ENCODE peak calls at places on chromosomes 1 and 21, in nine cellular contexts. Z is stimulated activated CD4-positive, alpha-beta T cell treated with anti-CD3 and anti-CD28 coated beads, Interleukin-1b, Interleukin-23, amount 100 ng/mL, for 24 hours; B is effector CD4-positive, alpha-beta T cell; L is AML-193; G is activated naive CD4-positive, alpha-beta T cell; O is anterior cingulate cortex; A is NCI-H2081; J is EH; P is NCI-H1930. H is an unnamed sample.

GRCh38 chr1:203573730-203574129 is 52.9 kb upstream of the ATP2B4 start:
- DNase-seq in G (no peak), P (no peak), L (no peak), O (no peak), J (no peak), B (no peak), A (no peak), Z (no peak), H (no peak)

GRCh38 chr1:113479713-113480676 is 89.7 kb downstream of the MAGI3 start:
- DNase-seq in B (no peak), O (no peak), G (no peak), P (no peak), A (no peak), Z (no peak), J (no peak), L (no peak), H (no peak)

GRCh38 chr1:16122916-16123315 is 33.0 kb downstream of the EPHA2 start:
- DNase-seq in O (no peak), Z (peak), L (peak), B (no peak), J (peak), G (no peak), P (no peak), A (no peak), H (no peak)

GRCh38 chr1:153465728-153466625 is 5.5 kb upstream of the S100A7 start:
- DNase-seq in P (no peak), B (peak), L (no peak), A (peak), Z (peak), O (no peak), J (peak), G (peak), H (no peak)

GRCh38 chr21:41650526-41651145 is 116.2 kb downstream of the RIPK4 start:
- DNase-seq in A (no peak), B (no peak), Z (no peak), J (no peak), L (no peak), G (no peak), P (no peak), O (no peak), H (no peak)

GRCh38 chr1:46477153-46477929 is 12.3 kb upstream of the DMBX1 start:
- DNase-seq in O (no peak), G (peak), L (peak), A (peak), B (peak), Z (peak), J (peak), P (no peak), H (no peak)

GRCh38 chr21:44845418-44846200 is 27.7 kb upstream of the SUMO3 start:
- DNase-seq in G (no peak), B (peak), J (peak), A (no peak), P (no peak), O (no peak), L (peak), Z (peak), H (peak)

GRCh38 chr1:159994896-159995295 is 36.9 kb downstream of the PIGM start:
- DNase-seq in L (no peak), P (no peak), J (no peak), O (no peak), Z (no peak), G (no peak), A (no peak), B (no peak), H (no peak)

GRCh38 chr1:154837034-154837678 is 32.9 kb downstream of the KCNN3 start:
- DNase-seq in O (no peak), Z (no peak), P (no peak), A (no peak), G (no peak), L (no peak), J (no peak), B (no peak), H (no peak)

GRCh38 chr1:212060632-212061472 is 25.3 kb downstream of the DTL start:
- DNase-seq in P (no peak), Z (no peak), O (no peak), L (no peak), B (no peak), G (no peak), J (peak), A (no peak), H (no peak)

GRCh38 chr1:220367833-220368232 is 95.6 kb upstream of the RAB3GAP2 start:
- DNase-seq in G (no peak), L (no peak), Z (no peak), P (no peak), J (peak), O (no peak), A (no peak), B (no peak), H (no peak)

GRCh38 chr1:215079456-215079855 is 3.1 kb upstream of the KCNK2 start:
- DNase-seq in Z (no peak), G (no peak), J (no peak), A (no peak), B (no peak), P (no peak), L (no peak), O (no peak), H (no peak)

GRCh38 chr1:159067699-159068621 is 8.6 kb downstream of the AIM2 start:
- DNase-seq in J (no peak), L (peak), Z (no peak), G (no peak), A (no peak), O (no peak), B (no peak), P (no peak), H (no peak)

GRCh38 chr1:1418464-1419362 is 2.4 kb downstream of the ANKRD65 start:
- DNase-seq in B (no peak), J (no peak), L (no peak), P (no peak), G (no peak), A (no peak), O (no peak), Z (no peak), H (no peak)

GRCh38 chr1:225962440-225962975 is 21.5 kb upstream of the LEFTY2 start:
- DNase-seq in P (peak), O (no peak), G (peak), A (no peak), Z (peak), L (no peak), J (no peak), B (peak), H (no peak)

GRCh38 chr1:156143765-156144489 is 9.5 kb upstream of the SEMA4A start:
- DNase-seq in O (no peak), G (no peak), Z (no peak), P (no peak), A (no peak), L (no peak), J (peak), B (no peak), H (no peak)

GRCh38 chr1:47629201-47629600 is 191.4 kb downstream of the FOXD2 start:
- DNase-seq in O (no peak), J (no peak), P (no peak), G (no peak), B (no peak), A (no peak), Z (no peak), L (no peak), H (no peak)

GRCh38 chr1:91718877-91719276 is 167.1 kb downstream of the TGFBR3 start:
- DNase-seq in Z (no peak), J (no peak), A (no peak), G (no peak), L (no peak), B (no peak), P (no peak), O (no peak), H (no peak)

GRCh38 chr1:224253721-224254120 is 70.7 kb downstream of the DEGS1 start:
- DNase-seq in G (no peak), O (no peak), A (no peak), J (peak), L (no peak), B (no peak), P (no peak), Z (no peak), H (no peak)

GRCh38 chr21:36945496-36946138 is 20.9 kb downstream of the HLCS start:
- DNase-seq in G (no peak), J (peak), Z (no peak), A (no peak), P (no peak), L (no peak), O (no peak), B (no peak), H (no peak)

GRCh38 chr1:175373786-175374623 is 181.4 kb upstream of the KIAA0040 start:
- DNase-seq in B (no peak), O (no peak), Z (no peak), P (no peak), J (peak), G (no peak), A (peak), L (no peak), H (peak)

GRCh38 chr1:222709700-222710153 is 2.6 kb downstream of the AIDA start:
- DNase-seq in G (no peak), L (peak), P (no peak), O (no peak), A (no peak), Z (no peak), J (peak), B (no peak), H (no peak)